ENCODE peak calls at places on chromosomes 7 and 10, in five cellular contexts. U is fibroblast of mammary gland, N is IMR-90, I is psoas muscle, D is PC-9. G is an unnamed sample.

GRCh38 chr7:57646901-57647246 is 196.9 kb downstream of the ZNF716 start:
- DNase-seq in U (no peak), I (no peak), D (no peak), N (no peak), G (no peak)

GRCh38 chr7:156993925-156994235 is 16.6 kb downstream of the MNX1 start:
- DNase-seq in I (no peak), N (no peak), U (no peak), D (no peak), G (no peak)

GRCh38 chr7:17580141-17580540 is 281.7 kb downstream of the AHR start:
- DNase-seq in D (no peak), N (peak; percentile 94), U (peak; percentile 98), I (no peak), G (no peak)

GRCh38 chr10:61975107-61975932 is 73.8 kb downstream of the ARID5B start:
- DNase-seq in U (peak; percentile 92), N (peak; percentile 88), I (no peak), D (peak; percentile 57), G (no peak)

GRCh38 chr10:99870051-99870730 is 87.8 kb downstream of the ABCC2 start:
- DNase-seq in I (no peak), D (no peak), N (no peak), U (no peak), G (no peak)

GRCh38 chr10:59655309-59655708 is 54.3 kb downstream of the SLC16A9 start:
- DNase-seq in I (no peak), U (peak; percentile 12), D (no peak), N (no peak), G (no peak)

GRCh38 chr7:43884209-43884608 is 14.9 kb upstream of the MRPS24 start:
- DNase-seq in N (no peak), D (no peak), U (no peak), I (no peak), G (no peak)

GRCh38 chr10:108598831-108599230 is 1324.5 kb downstream of the XPNPEP1 start:
- DNase-seq in U (peak; percentile 9), I (no peak), D (no peak), N (no peak), G (no peak)

GRCh38 chr7:85730016-85730415 is 543.2 kb upstream of the SEMA3D start:
- DNase-seq in I (no peak), N (no peak), U (peak; percentile 31), D (no peak), G (no peak)

GRCh38 chr7:134903073-134903790 is 83.1 kb upstream of the AGBL3 start:
- DNase-seq in D (no peak), I (no peak), N (no peak), U (peak; percentile 81), G (no peak)

GRCh38 chr10:124657806-124658205 is 86.4 kb downstream of the FAM53B start:
- DNase-seq in I (no peak), N (peak; percentile 29), U (peak; percentile 53), D (no peak), G (peak; percentile 37)

GRCh38 chr7:131238260-131238940 is 89.3 kb upstream of the MKLN1 start:
- DNase-seq in N (peak; percentile 81), D (peak; percentile 92), I (no peak), U (peak; percentile 90), G (no peak)

GRCh38 chr7:123183431-123183830 is 16.3 kb downstream of the SLC13A1 start:
- DNase-seq in I (no peak), N (no peak), D (no peak), U (no peak), G (no peak)

GRCh38 chr7:106620681-106621080 is 40.3 kb downstream of the CCDC71L start:
- DNase-seq in N (no peak), D (no peak), I (no peak), U (no peak), G (no peak)

GRCh38 chr10:43089519-43089918 is 12.7 kb downstream of the RET start:
- DNase-seq in D (no peak), I (no peak), N (no peak), U (no peak), G (no peak)

GRCh38 chr7:88226886-88227516 is 7.2 kb upstream of the SRI start:
- DNase-seq in U (peak; percentile 91), N (peak; percentile 80), D (peak; percentile 99), I (no peak), G (no peak)

GRCh38 chr7:26348987-26349809 is 57.5 kb downstream of the SNX10 start:
- DNase-seq in U (peak; percentile 16), N (no peak), I (no peak), D (peak; percentile 88), G (no peak)

GRCh38 chr7:99380032-99380822 is 5.7 kb downstream of the ARPC1B start:
- DNase-seq in D (no peak), I (no peak), U (peak; percentile 88), N (peak; percentile 44), G (no peak)

GRCh38 chr10:56319386-56319785 is 41.7 kb downstream of the ZWINT start:
- DNase-seq in D (no peak), I (no peak), N (peak; percentile 76), U (no peak), G (peak; percentile 32)

GRCh38 chr10:70925377-70926214 is 37.2 kb upstream of the PCBD1 start:
- DNase-seq in N (no peak), I (peak; percentile 38), D (no peak), U (peak; percentile 12), G (no peak)

GRCh38 chr10:20708305-20708704 is 188.8 kb downstream of the NEBL start:
- DNase-seq in D (no peak), U (no peak), N (no peak), I (no peak), G (no peak)

GRCh38 chr10:115849197-115849596 is 423.8 kb downstream of the GFRA1 start:
- DNase-seq in I (no peak), N (no peak), D (no peak), U (no peak), G (no peak)

GRCh38 chr10:115854740-115855435 is 418.1 kb downstream of the GFRA1 start:
- DNase-seq in U (no peak), I (no peak), D (no peak), N (peak; percentile 23), G (no peak)

GRCh38 chr10:115856580-115856979 is 416.4 kb downstream of the GFRA1 start:
- DNase-seq in N (no peak), I (no peak), U (no peak), D (no peak), G (no peak)

GRCh38 chr10:115850666-115851065 is 422.3 kb downstream of the GFRA1 start:
- DNase-seq in N (no peak), I (no peak), D (no peak), U (no peak), G (no peak)

GRCh38 chr10:115851689-115852088 is 421.3 kb downstream of the GFRA1 start:
- DNase-seq in N (no peak), I (no peak), U (no peak), D (no peak), G (no peak)
- H3K4me3 ChIP-seq in N (no peak overlapping the region), I (no peak overlapping the region), U (no peak overlapping the region), D (no peak overlapping the region), G (no peak overlapping the region)

GRCh38 chr10:96690755-96691730 is 29.3 kb downstream of the PIK3AP1 start:
- DNase-seq in N (peak; percentile 33), U (no peak), D (no peak), I (no peak), G (no peak)
- TF ChIP-seq CTCF in N (peak; percentile 21), U (no peak), D (no peak), I (no peak), G (no peak)

GRCh38 chr7:39458346-39458745 is 107.9 kb upstream of the YAE1 start:
- DNase-seq in N (no peak), U (peak; percentile 6), I (no peak), D (no peak), G (no peak)
- H3K4me3 ChIP-seq in N (no peak overlapping the region), U (peak overlapping the region; percentile 35), I (peak overlapping the region; percentile 64), D (peak overlapping the region; percentile 24), G (no peak overlapping the region)

DNA sequence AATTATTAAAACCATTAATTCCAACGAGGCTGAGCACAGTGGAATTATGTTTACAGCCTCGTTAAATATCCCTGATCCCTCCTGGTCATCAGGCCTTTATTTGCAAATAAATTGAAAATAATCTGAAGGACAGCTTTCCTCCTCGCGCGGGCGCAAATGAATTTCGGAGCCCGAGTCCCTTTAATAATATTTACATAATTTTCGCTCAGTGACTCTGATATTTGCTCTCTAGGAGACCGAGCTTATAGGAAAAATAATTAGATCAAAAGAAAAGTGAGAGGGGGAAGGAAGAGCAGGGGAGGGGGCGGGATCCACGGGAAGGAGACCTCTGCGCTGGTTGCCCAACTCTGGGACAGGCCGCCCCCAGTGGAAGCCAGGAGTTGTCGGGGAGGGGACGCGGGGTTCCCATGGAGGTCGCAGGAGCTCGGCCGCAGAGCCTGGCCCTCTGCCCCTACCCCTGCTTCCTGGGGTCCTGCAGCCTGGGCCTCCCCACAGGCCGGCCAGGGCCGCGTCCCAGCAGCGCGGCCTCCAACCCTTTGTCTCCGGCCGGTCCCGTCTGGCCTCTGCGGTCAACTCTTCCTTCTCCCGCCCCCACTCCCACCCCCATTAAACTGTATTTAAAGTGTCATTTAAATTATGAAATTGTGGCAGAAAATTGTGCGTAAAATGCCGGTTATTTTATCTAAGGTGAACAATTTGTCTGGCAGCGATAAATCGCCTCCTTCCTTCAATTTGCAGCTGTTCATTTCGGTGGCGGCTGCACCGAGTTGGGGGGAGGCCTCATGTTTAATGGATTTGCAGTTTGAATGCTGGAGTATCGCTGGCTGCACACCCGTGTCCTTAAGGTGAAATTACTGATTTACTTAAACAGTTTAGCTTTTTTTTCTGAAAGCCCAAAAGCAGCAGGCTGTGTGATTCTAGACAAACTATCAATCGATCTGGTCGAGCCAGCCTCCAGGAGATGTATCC is 6.0 kb downstream of the UNCX start:
- DNase-seq in U (no peak), N (no peak), I (no peak), D (no peak), G (no peak)
- TF ChIP-seq CTCF in U (no peak), N (no peak), I (no peak), D (no peak), G (no peak)

DNA sequence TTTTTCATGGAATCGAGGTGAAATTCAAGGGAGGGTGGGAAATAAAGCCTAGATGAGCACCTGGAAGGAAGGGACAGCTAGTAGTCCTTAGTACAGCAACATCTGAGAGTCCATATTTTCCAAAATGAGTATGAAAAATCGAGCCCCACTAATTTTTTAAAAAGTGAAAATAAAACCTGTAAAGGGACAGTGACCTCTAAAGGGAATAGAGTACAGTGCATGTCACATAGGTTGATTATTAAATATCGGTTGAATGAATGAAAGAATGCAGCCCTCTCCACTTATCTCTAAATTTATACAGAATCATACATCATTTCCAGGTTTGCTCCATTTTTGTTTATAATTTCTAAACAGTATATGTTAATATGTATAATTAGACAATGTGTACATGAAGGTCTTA is 1088.5 kb upstream of the GHITM start:
- DNase-seq in I (no peak), D (no peak), N (no peak), U (no peak), G (no peak)
- H3K4me3 ChIP-seq in I (no peak overlapping the region), D (no peak overlapping the region), N (no peak overlapping the region), U (no peak overlapping the region), G (no peak overlapping the region)